ENCODE peak calls at places on chromosome 22, in four cellular contexts. F is K562, Y is HepG2, W is GM12878. A is an unnamed sample.

GRCh38 chr22:19035474-19036228 is 86.6 kb downstream of the DGCR2 start:
- DNase-seq in F (peak), Y (no peak), W (no peak), A (no peak)

GRCh38 chr22:43592470-43592869 is 180.7 kb downstream of the MPPED1 start:
- DNase-seq in F (no peak), Y (no peak), W (no peak), A (no peak)

GRCh38 chr22:50416996-50417395 is 57.8 kb downstream of the SBF1 start:
- DNase-seq in F (no peak), Y (no peak), W (no peak), A (no peak)

GRCh38 chr22:43537019-43537585 is 125.3 kb downstream of the MPPED1 start:
- DNase-seq in F (peak), Y (peak), W (no peak), A (no peak)

GRCh38 chr22:17368727-17369552 is at the start of gene CECR2:
- DNase-seq in F (peak), Y (no peak), W (peak), A (peak)

GRCh38 chr22:17788528-17789378 is 14.5 kb upstream of the BID start:
- DNase-seq in F (peak), Y (no peak), W (no peak), A (no peak)

GRCh38 chr22:30878516-30879365 is 89.8 kb downstream of the MORC2 start:
- DNase-seq in F (peak), Y (peak), W (no peak), A (no peak)

GRCh38 chr22:40156001-40156516 is 21.7 kb upstream of the TNRC6B start:
- DNase-seq in F (peak), Y (peak), W (no peak), A (peak)

GRCh38 chr22:39965749-39966148 is 5.6 kb downstream of the TMA7B start:
- DNase-seq in F (peak), Y (no peak), W (no peak), A (no peak)

GRCh38 chr22:31192513-31192912 is 19.6 kb upstream of the LIMK2 start:
- DNase-seq in F (no peak), Y (no peak), W (no peak), A (no peak)

GRCh38 chr22:17514092-17514491 is 49.2 kb upstream of the SLC25A18 start:
- DNase-seq in F (no peak), Y (no peak), W (no peak), A (no peak)

GRCh38 chr22:39545310-39546063 is 12.9 kb upstream of the RPS19BP1 start:
- DNase-seq in F (peak), Y (no peak), W (no peak), A (no peak)

GRCh38 chr22:30920407-30920806 is 48.2 kb downstream of the MORC2 start:
- DNase-seq in F (peak), Y (peak), W (peak), A (peak)

GRCh38 chr22:30433773-30434172 is 8.2 kb downstream of the MTFP1 start:
- DNase-seq in F (no peak), Y (no peak), W (no peak), A (no peak)

GRCh38 chr22:27627444-27627833 is 174.1 kb downstream of the MN1 start:
- DNase-seq in F (peak), Y (peak), W (no peak), A (peak)

GRCh38 chr22:27372969-27373670 is 428.4 kb downstream of the MN1 start:
- DNase-seq in F (no peak), Y (peak), W (no peak), A (no peak)

GRCh38 chr22:47063071-47063509 is 300.6 kb downstream of the TBC1D22A start:
- DNase-seq in F (no peak), Y (no peak), W (no peak), A (no peak)

GRCh38 chr22:31084811-31085492 is 3.8 kb downstream of the SMTN start:
- DNase-seq in F (peak), Y (no peak), W (peak), A (no peak)

GRCh38 chr22:26273011-26273675 is 103.9 kb downstream of the SEZ6L start:
- DNase-seq in F (no peak), Y (no peak), W (no peak), A (no peak)

GRCh38 chr22:35805466-35805865 is 87.8 kb downstream of the APOL5 start:
- DNase-seq in F (no peak), Y (no peak), W (no peak), A (no peak)

GRCh38 chr22:46515208-46516111 is 22.0 kb downstream of the CELSR1 start:
- DNase-seq in F (no peak), Y (no peak), W (no peak), A (no peak)

GRCh38 chr22:36554101-36554500 is 25.1 kb upstream of the EIF3D start:
- DNase-seq in F (no peak), Y (no peak), W (no peak), A (no peak)

GRCh38 chr22:35399114-35399677 is 744 bp upstream of the MCM5 start:
- DNase-seq in F (no peak), Y (no peak), W (no peak), A (no peak)

GRCh38 chr22:27829620-27830019 is 28.1 kb upstream of the MN1 start:
- DNase-seq in F (no peak), Y (no peak), W (no peak), A (no peak)

GRCh38 chr22:44191036-44191454 is 10.3 kb downstream of the PARVG start:
- DNase-seq in F (no peak), Y (no peak), W (no peak), A (no peak)

GRCh38 chr22:27603111-27603822 is 198.3 kb downstream of the MN1 start:
- DNase-seq in F (no peak), Y (no peak), W (no peak), A (no peak)

GRCh38 chr22:30918761-30919160 is 49.8 kb downstream of the MORC2 start:
- DNase-seq in F (no peak), Y (no peak), W (no peak), A (no peak)

GRCh38 chr22:26291940-26292666 is 122.8 kb downstream of the SEZ6L start:
- DNase-seq in F (no peak), Y (no peak), W (no peak), A (no peak)

GRCh38 chr22:39530692-39531331 is 1.7 kb downstream of the RPS19BP1 start:
- DNase-seq in F (peak), Y (peak), W (no peak), A (no peak)

GRCh38 chr22:44173154-44173553 is 7.6 kb upstream of the PARVG start:
- DNase-seq in F (no peak), Y (no peak), W (no peak), A (no peak)

GRCh38 chr22:16949561-16949960 is 58.5 kb downstream of the GAB4 start:
- DNase-seq in F (no peak), Y (no peak), W (peak), A (peak)

GRCh38 chr22:45472426-45472825 is 30.3 kb upstream of the FBLN1 start:
- DNase-seq in F (no peak), Y (no peak), W (no peak), A (no peak)
- TF ChIP-seq ZBTB33 in F (no peak), Y (no peak), W (no peak), A (no peak)

GRCh38 chr22:33917744-33918406 is 2.4 kb downstream of the LARGE1 start:
- DNase-seq in F (no peak), Y (peak), W (peak), A (no peak)
- TF ChIP-seq SP1 in F (no peak), Y (no peak), W (no peak), A (no peak)

DNA sequence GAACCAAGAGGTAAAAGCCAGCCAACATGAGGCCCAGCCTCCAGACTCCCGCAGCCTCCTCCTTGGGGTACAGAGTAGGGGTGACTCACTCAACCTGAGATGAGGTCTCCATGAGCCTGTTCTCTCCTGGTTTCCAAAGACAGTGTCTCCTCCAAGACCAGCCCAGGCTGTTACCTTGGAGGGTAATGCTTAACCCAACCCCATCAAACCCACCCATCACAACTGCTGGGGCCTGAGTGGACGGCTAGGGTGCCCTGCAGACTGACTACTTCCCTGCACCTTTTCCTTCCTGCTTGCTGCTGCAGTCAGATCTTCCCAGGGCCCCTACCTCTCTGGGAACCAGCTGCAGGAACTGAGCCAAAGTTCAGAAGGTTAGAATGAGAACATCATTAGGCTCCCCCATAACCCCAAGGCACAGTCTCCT is 5.1 kb upstream of the NOL12 start:
- DNase-seq in F (no peak), Y (no peak), W (no peak), A (no peak)
- TF ChIP-seq ZBTB33 in F (no peak), Y (no peak), W (no peak), A (no peak)

DNA sequence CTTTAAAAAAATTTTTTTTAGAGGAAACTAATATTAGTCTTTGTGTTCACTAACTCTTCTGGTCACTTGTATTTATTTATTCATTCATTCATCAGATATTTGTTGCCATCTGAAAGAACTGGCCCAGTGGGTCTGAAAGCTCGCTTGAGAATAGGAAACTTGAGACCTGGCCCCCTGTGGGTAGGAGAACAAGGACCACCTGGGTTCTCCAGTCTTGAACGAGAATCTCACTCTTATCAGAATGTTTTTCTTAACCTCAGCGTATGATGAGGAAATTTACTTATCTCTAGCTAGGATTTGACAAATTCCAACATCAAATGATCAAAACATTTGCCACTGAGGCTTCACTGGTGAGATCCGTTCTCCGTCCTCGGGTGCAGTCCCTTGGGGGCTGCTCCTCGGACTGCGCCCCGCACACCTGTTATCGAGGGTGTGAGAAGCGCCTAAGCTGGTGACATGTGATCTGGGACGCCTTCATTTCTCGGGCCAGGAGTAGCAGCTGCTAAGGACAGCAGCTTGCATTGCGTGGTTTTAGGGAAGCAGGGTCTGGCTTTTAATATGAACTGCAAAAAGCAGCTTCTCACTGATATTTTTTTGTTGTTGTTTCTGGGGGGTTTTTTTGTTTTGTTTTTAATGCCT is 6.3 kb downstream of the C22orf31 start:
- DNase-seq in F (no peak), Y (no peak), W (no peak), A (no peak)
- TF ChIP-seq SP1 in F (no peak), Y (no peak), W (no peak), A (no peak)

DNA sequence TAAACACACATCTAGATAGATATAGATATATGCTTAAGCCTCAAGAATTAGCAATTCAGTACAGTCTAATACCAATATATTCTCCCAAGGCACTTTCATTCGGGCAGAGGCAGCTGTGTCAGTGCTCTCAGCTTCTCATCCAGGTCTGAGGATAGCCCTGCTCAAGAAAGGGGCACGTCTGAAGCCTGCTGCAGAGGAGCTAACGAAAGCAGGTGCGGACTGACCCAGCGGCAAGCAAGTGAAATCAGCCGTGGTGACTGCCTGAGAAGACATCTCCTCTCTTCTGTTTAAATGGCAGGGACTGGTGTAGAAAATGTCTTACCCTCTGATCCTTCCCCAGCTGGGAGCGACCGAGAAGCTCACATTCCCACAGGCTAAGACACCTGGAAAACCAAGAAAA is 468.6 kb downstream of the BRD1 start:
- DNase-seq in F (no peak), Y (no peak), W (no peak), A (no peak)
- TF ChIP-seq ZBTB33 in F (no peak), Y (no peak), W (no peak), A (no peak)

GRCh38 chr22:24067587-24068376 is 56.7 kb downstream of the CABIN1 start:
- DNase-seq in F (no peak), Y (no peak), W (no peak), A (no peak)

GRCh38 chr22:24066872-24067271 is 55.8 kb downstream of the CABIN1 start:
- DNase-seq in F (no peak), Y (no peak), W (no peak), A (no peak)

GRCh38 chr22:24068717-24069116 is 57.6 kb downstream of the CABIN1 start:
- DNase-seq in F (no peak), Y (no peak), W (no peak), A (no peak)

GRCh38 chr22:24069721-24070120 is 58.6 kb downstream of the CABIN1 start:
- DNase-seq in F (no peak), Y (no peak), W (no peak), A (no peak)

GRCh38 chr22:24068377-24068680 is 57.2 kb downstream of the CABIN1 start:
- DNase-seq in F (peak), Y (no peak), W (no peak), A (no peak)
- TF ChIP-seq SP1 in F (no peak), Y (no peak), W (no peak), A (no peak)

DNA sequence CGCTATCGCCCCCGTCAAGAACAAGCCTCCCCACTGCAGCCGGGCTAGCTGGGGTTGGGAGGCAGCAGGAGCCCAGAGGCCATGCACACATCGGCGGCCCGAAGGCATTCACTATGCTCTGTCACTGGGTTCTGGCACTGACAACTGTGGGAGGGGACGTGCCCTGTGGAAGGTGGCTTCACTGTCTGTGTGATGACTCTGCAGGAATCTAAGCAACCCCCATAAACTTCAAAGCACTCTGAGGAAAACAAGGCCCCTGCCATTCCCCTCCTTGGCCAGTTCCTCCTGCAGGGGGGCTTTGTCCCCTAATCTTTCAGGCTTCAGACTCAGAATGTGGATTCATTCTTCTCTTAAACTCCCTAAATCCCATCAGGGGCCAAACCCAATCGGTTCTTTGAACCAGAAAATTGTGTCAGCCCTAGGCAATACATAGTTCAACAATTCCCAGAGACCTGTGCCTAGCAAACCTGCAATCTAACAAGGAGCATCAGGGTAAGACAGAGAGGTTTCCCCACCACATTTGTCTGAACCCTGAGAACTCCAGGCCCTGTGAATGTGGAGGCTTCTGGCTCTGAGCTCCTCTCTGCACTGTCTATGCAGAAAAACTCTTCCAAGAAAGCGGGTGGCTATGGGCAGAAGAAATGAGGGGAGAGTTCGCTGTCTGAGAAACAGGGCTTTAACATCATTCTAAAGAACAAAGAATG is 1477.2 kb downstream of the TBC1D22A start:
- DNase-seq in F (no peak), Y (no peak), W (no peak), A (no peak)
- TF ChIP-seq ZBTB33 in F (no peak), Y (no peak), W (no peak), A (no peak)

GRCh38 chr22:20576445-20576816 is 69.0 kb downstream of the MED15 start:
- DNase-seq in F (no peak), Y (no peak), W (no peak), A (no peak)

GRCh38 chr22:20578707-20579106 is 71.3 kb downstream of the MED15 start:
- DNase-seq in F (no peak), Y (no peak), W (no peak), A (no peak)

GRCh38 chr22:20578192-20578591 is 70.8 kb downstream of the MED15 start:
- DNase-seq in F (no peak), Y (no peak), W (no peak), A (no peak)

GRCh38 chr22:20577045-20577444 is 69.6 kb downstream of the MED15 start:
- DNase-seq in F (no peak), Y (no peak), W (no peak), A (no peak)

GRCh38 chr22:20577549-20577975 is 70.2 kb downstream of the MED15 start:
- DNase-seq in F (no peak), Y (no peak), W (no peak), A (no peak)
- TF ChIP-seq SP1 in F (peak), Y (no peak), W (no peak), A (no peak)